ENCODE peak calls at places on chromosomes 3 and 15, in eight cellular contexts. L is upper lobe of right lung; J is cardiac muscle cell; P is sigmoid colon; G is tibial nerve; O is pancreas; K is heart left ventricle; S is CD8-positive, alpha-beta T cell. T is an unnamed sample.
A peak's percentile ranks its signal among the peaks of the same experiment; 100 is the strongest.

GRCh38 chr3:117744935-117745334 is 1035.4 kb downstream of the TUSC7 start:
- DNase-seq in L (no peak), J (no peak), P (no peak), G (no peak), O (no peak), K (no peak), S (no peak), T (no peak)

GRCh38 chr3:167406876-167407492 is 26.9 kb upstream of the ZBBX start:
- DNase-seq in L (no peak), J (peak; percentile 64), P (no peak), G (no peak), O (peak; percentile 41), K (peak; percentile 31), S (no peak), T (no peak)

GRCh38 chr3:14598143-14598569 is 53.4 kb upstream of the CCDC174 start:
- DNase-seq in L (no peak), J (peak; percentile 57), P (no peak), G (no peak), O (no peak), K (no peak), S (peak; percentile 14), T (peak; percentile 13)

GRCh38 chr15:46713045-46713444 is 1004.3 kb upstream of the SEMA6D start:
- DNase-seq in L (no peak), J (no peak), P (no peak), G (no peak), O (no peak), K (no peak), S (no peak), T (no peak)

GRCh38 chr3:13135811-13136321 is 62.6 kb upstream of the IQSEC1 start:
- DNase-seq in L (peak; percentile 53), J (no peak), P (peak; percentile 48), G (no peak), O (no peak), K (no peak), S (no peak), T (peak; percentile 46)

GRCh38 chr3:16370872-16371740 is 106.1 kb downstream of the OXNAD1 start:
- DNase-seq in L (no peak), J (no peak), P (no peak), G (no peak), O (no peak), K (peak; percentile 57), S (no peak), T (no peak)

GRCh38 chr3:82001276-82001953 is 240.0 kb upstream of the GBE1 start:
- DNase-seq in L (no peak), J (no peak), P (no peak), G (no peak), O (no peak), K (no peak), S (no peak), T (no peak)

GRCh38 chr15:70561885-70562284 is 201.5 kb downstream of the UACA start:
- DNase-seq in L (no peak), J (no peak), P (peak; percentile 20), G (no peak), O (no peak), K (no peak), S (no peak), T (no peak)

GRCh38 chr3:128133273-128133883 is 9.8 kb upstream of the RUVBL1 start:
- DNase-seq in L (no peak), J (peak; percentile 84), P (no peak), G (no peak), O (no peak), K (no peak), S (peak; percentile 25), T (no peak)

GRCh38 chr15:78691167-78691872 is 50.3 kb upstream of the CHRNB4 start:
- DNase-seq in L (no peak), J (peak; percentile 33), P (no peak), G (no peak), O (no peak), K (no peak), S (no peak), T (peak; percentile 59)

GRCh38 chr3:194967126-194968117 is 281.7 kb downstream of the FAM43A start:
- DNase-seq in L (no peak), J (peak; percentile 14), P (peak; percentile 9), G (no peak), O (no peak), K (no peak), S (no peak), T (no peak)

GRCh38 chr3:113812854-113813253 is 25.7 kb upstream of the GRAMD1C start:
- DNase-seq in L (no peak), J (no peak), P (no peak), G (no peak), O (no peak), K (no peak), S (no peak), T (no peak)

GRCh38 chr3:145739926-145740325 is 421.1 kb downstream of the PLOD2 start:
- DNase-seq in L (no peak), J (no peak), P (no peak), G (no peak), O (no peak), K (no peak), S (no peak), T (no peak)

DNA sequence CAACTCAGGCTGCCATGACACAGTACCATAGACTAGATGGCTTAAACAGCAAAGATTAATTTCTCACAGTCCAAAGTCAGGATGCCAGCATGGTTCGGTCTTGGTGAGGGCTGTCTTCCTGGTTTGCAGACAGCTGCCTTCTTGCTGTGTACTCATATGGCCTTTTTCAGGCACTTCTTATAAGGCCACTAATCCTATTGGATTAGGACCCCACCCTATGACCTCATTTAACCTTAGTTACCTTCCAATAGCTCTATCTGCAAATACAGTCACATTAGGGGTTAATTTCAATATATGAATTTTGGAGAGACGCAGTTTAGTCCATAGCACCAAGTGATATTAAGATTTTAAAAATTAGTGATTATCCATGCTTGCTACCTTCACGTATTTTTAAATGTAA is 297.8 kb downstream of the WDR72 start:
- DNase-seq in L (no peak), J (no peak), P (no peak), G (no peak), O (no peak), K (no peak), S (no peak), T (no peak)
- H3K4me1 ChIP-seq in L (no peaks in the 10 kb centered on the region), J (no peaks in the 10 kb centered on the region), P (no peaks in the 10 kb centered on the region), G (no peaks in the 10 kb centered on the region), O (no peaks in the 10 kb centered on the region), K (no peaks in the 10 kb centered on the region), S (no peaks in the 10 kb centered on the region), T (no peaks in the 10 kb centered on the region)

DNA sequence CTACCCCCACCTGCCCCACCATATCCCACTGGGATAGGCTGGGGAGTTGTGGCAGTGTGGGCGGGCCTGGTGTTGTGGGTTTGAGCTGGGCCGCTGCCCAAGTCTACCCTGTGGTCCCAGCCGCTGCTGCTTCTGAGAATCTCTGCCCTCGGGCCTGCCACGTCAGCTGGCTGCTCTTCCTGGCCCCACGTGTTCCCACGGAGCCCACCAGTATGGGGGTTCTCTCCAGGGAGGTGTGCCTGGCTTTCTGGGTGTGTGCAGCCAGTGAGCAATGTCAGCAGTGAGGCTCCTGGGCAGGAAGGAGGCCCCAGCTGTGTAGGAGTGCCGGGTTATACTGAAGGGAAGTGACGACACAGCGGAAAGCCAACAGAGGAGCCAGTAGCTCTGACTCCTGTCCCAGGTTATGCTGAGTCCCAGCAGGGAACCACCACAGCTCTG is 10.5 kb downstream of the GNAI2 start:
- DNase-seq in L (peak; percentile 74), J (peak; percentile 92), P (no peak), G (no peak), O (no peak), K (no peak), S (peak; percentile 65), T (peak; percentile 91)
- TF ChIP-seq CTCF in L (no peak), J (no peak), P (no peak), G (no peak), O (no peak), K (no peak), S (peak; percentile 41), T (peak; percentile 50)

GRCh38 chr3:146966124-146966523 is 361.0 kb upstream of the PLSCR5 start:
- DNase-seq in L (no peak), J (no peak), P (no peak), G (no peak), O (no peak), K (no peak), S (no peak), T (no peak)

GRCh38 chr3:146968204-146968651 is 363.1 kb upstream of the PLSCR5 start:
- DNase-seq in L (no peak), J (peak; percentile 78), P (no peak), G (no peak), O (no peak), K (no peak), S (no peak), T (no peak)

GRCh38 chr3:146969356-146969755 is 364.2 kb upstream of the PLSCR5 start:
- DNase-seq in L (no peak), J (peak; percentile 33), P (no peak), G (no peak), O (no peak), K (no peak), S (no peak), T (no peak)

GRCh38 chr3:146970236-146970635 is 365.1 kb upstream of the PLSCR5 start:
- DNase-seq in L (no peak), J (no peak), P (no peak), G (no peak), O (no peak), K (no peak), S (no peak), T (no peak)

DNA sequence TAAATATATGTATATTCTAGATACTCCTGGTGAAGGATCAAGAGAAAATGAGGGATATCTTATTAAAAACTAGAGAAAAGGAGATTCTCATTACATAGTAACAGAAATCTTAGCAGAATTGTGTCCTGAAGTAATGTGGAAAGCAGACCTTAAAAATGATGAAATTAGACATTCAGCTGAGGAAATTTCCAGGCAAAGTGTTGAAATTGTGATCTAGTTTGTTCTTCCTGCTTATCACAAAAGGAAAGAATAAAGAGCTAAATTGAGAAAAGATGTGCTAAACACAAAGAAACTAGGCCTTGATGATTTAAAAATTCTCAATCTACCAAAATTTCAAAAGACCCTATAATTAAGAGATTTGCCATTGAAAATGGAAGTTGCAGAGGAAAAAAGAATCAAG is 362.6 kb upstream of the PLSCR5 start:
- DNase-seq in L (no peak), J (peak; percentile 69), P (no peak), G (no peak), O (no peak), K (no peak), S (no peak), T (no peak)
- H3K4me1 ChIP-seq in L (no peaks in the 10 kb centered on the region), J (no peaks in the 10 kb centered on the region), P (peaks cover 23% of the 10 kb centered on the region), G (no peaks in the 10 kb centered on the region), O (no peaks in the 10 kb centered on the region), K (no peaks in the 10 kb centered on the region), S (no peaks in the 10 kb centered on the region), T (no peaks in the 10 kb centered on the region)

GRCh38 chr15:82677720-82678323 is 30.7 kb upstream of the CPEB1 start:
- DNase-seq in L (peak; percentile 22), J (no peak), P (peak; percentile 26), G (no peak), O (no peak), K (no peak), S (no peak), T (no peak)

GRCh38 chr15:82674873-82675272 is 27.7 kb upstream of the CPEB1 start:
- DNase-seq in L (no peak), J (no peak), P (no peak), G (no peak), O (no peak), K (no peak), S (no peak), T (no peak)

GRCh38 chr15:82681371-82681770 is 28.3 kb downstream of the AP3B2 start:
- DNase-seq in L (peak; percentile 52), J (no peak), P (peak; percentile 32), G (no peak), O (no peak), K (no peak), S (no peak), T (no peak)

GRCh38 chr15:82679626-82680199 is 30.0 kb downstream of the AP3B2 start:
- DNase-seq in L (no peak), J (no peak), P (peak; percentile 50), G (no peak), O (no peak), K (no peak), S (no peak), T (no peak)

GRCh38 chr15:82680200-82681102 is 29.2 kb downstream of the AP3B2 start:
- DNase-seq in L (peak; percentile 91), J (no peak), P (peak; percentile 50), G (no peak), O (peak; percentile 95), K (no peak), S (peak; percentile 75), T (peak; percentile 94)
- TF ChIP-seq CTCF in L (peak; percentile 12), J (no peak), P (no peak), G (no peak), O (no peak), K (no peak), S (peak; percentile 25), T (peak; percentile 43)

T was measured in spleen.